ENCODE peak calls at places on chromosomes 13 and 19, in nine cellular contexts. One of them, this sample, is unnamed.

GRCh38 chr13:109416001-109416400 is 370.4 kb downstream of the IRS2 start:
- DNase-seq in epithelial cell of esophagus: no peak
- DNase-seq in HCT116: no peak
- DNase-seq in BE2C: no peak
- DNase-seq in cardiac muscle cell: no peak
- DNase-seq in ovary: no peak
- DNase-seq in endothelial cell: no peak
- DNase-seq in stomach: no peak
- DNase-seq in nephron progenitor cell: no peak
- DNase-seq in this sample: no peak

GRCh38 chr19:55581145-55581827 is 638 bp upstream of the ZNF579 start:
- DNase-seq in BE2C: no peak
- DNase-seq in endothelial cell: no peak
- DNase-seq in cardiac muscle cell: no peak
- DNase-seq in HCT116: no peak
- DNase-seq in epithelial cell of esophagus: peak
- DNase-seq in ovary: no peak
- DNase-seq in stomach: peak
- DNase-seq in nephron progenitor cell: peak
- DNase-seq in this sample: no peak

GRCh38 chr19:23515551-23515950 is 120.3 kb upstream of the ZNF91 start:
- DNase-seq in nephron progenitor cell: no peak
- DNase-seq in epithelial cell of esophagus: no peak
- DNase-seq in ovary: no peak
- DNase-seq in stomach: no peak
- DNase-seq in HCT116: no peak
- DNase-seq in endothelial cell: no peak
- DNase-seq in BE2C: no peak
- DNase-seq in cardiac muscle cell: no peak
- DNase-seq in this sample: peak

GRCh38 chr13:109494955-109495354 is 291.4 kb downstream of the IRS2 start:
- DNase-seq in HCT116: no peak
- DNase-seq in endothelial cell: no peak
- DNase-seq in ovary: no peak
- DNase-seq in epithelial cell of esophagus: peak
- DNase-seq in stomach: no peak
- DNase-seq in cardiac muscle cell: no peak
- DNase-seq in BE2C: no peak
- DNase-seq in nephron progenitor cell: no peak
- DNase-seq in this sample: peak

GRCh38 chr19:29873024-29873800 is 61.4 kb downstream of the CCNE1 start:
- DNase-seq in ovary: peak
- DNase-seq in nephron progenitor cell: peak
- DNase-seq in cardiac muscle cell: peak
- DNase-seq in epithelial cell of esophagus: peak
- DNase-seq in BE2C: peak
- DNase-seq in endothelial cell: peak
- DNase-seq in stomach: peak
- DNase-seq in HCT116: no peak
- DNase-seq in this sample: no peak

GRCh38 chr13:76758738-76759137 is 127.5 kb downstream of the KCTD12 start:
- DNase-seq in cardiac muscle cell: no peak
- DNase-seq in ovary: no peak
- DNase-seq in HCT116: no peak
- DNase-seq in BE2C: no peak
- DNase-seq in stomach: no peak
- DNase-seq in nephron progenitor cell: no peak
- DNase-seq in epithelial cell of esophagus: peak
- DNase-seq in endothelial cell: no peak
- DNase-seq in this sample: no peak

GRCh38 chr13:73532582-73532981 is 473.8 kb downstream of the KLF5 start:
- DNase-seq in BE2C: no peak
- DNase-seq in cardiac muscle cell: no peak
- DNase-seq in epithelial cell of esophagus: no peak
- DNase-seq in nephron progenitor cell: no peak
- DNase-seq in stomach: no peak
- DNase-seq in HCT116: no peak
- DNase-seq in ovary: no peak
- DNase-seq in endothelial cell: no peak
- DNase-seq in this sample: no peak

GRCh38 chr13:50127017-50127725 is 111.9 kb downstream of the KCNRG start:
- DNase-seq in ovary: peak
- DNase-seq in nephron progenitor cell: peak
- DNase-seq in endothelial cell: peak
- DNase-seq in cardiac muscle cell: peak
- DNase-seq in epithelial cell of esophagus: no peak
- DNase-seq in HCT116: no peak
- DNase-seq in stomach: peak
- DNase-seq in BE2C: no peak
- DNase-seq in this sample: peak

GRCh38 chr19:5826531-5827341 is 12.8 kb downstream of the FUT6 start:
- DNase-seq in cardiac muscle cell: peak
- DNase-seq in epithelial cell of esophagus: peak
- DNase-seq in BE2C: peak
- DNase-seq in HCT116: peak
- DNase-seq in nephron progenitor cell: peak
- DNase-seq in endothelial cell: no peak
- DNase-seq in ovary: no peak
- DNase-seq in stomach: peak
- DNase-seq in this sample: no peak

GRCh38 chr13:56988543-56988942 is 152.2 kb upstream of the PRR20A start:
- DNase-seq in BE2C: no peak
- DNase-seq in HCT116: no peak
- DNase-seq in stomach: no peak
- DNase-seq in endothelial cell: no peak
- DNase-seq in epithelial cell of esophagus: no peak
- DNase-seq in ovary: no peak
- DNase-seq in nephron progenitor cell: no peak
- DNase-seq in cardiac muscle cell: no peak
- DNase-seq in this sample: no peak
- TF ChIP-seq CTCF in BE2C: no peak
- TF ChIP-seq CTCF in HCT116: no peak
- TF ChIP-seq CTCF in stomach: no peak
- TF ChIP-seq CTCF in endothelial cell: no peak
- TF ChIP-seq CTCF in epithelial cell of esophagus: no peak
- TF ChIP-seq CTCF in ovary: no peak
- TF ChIP-seq CTCF in nephron progenitor cell: no peak
- TF ChIP-seq CTCF in cardiac muscle cell: no peak
- TF ChIP-seq CTCF in this sample: no peak

GRCh38 chr19:18833141-18833476 is 1.4 kb downstream of the UPF1 start:
- DNase-seq in epithelial cell of esophagus: peak
- DNase-seq in nephron progenitor cell: no peak
- DNase-seq in BE2C: no peak
- DNase-seq in stomach: no peak
- DNase-seq in endothelial cell: no peak
- DNase-seq in HCT116: no peak
- DNase-seq in cardiac muscle cell: no peak
- DNase-seq in ovary: no peak
- DNase-seq in this sample: no peak

GRCh38 chr19:18833849-18834643 is 2.3 kb downstream of the UPF1 start:
- DNase-seq in stomach: no peak
- DNase-seq in endothelial cell: no peak
- DNase-seq in BE2C: no peak
- DNase-seq in ovary: no peak
- DNase-seq in HCT116: no peak
- DNase-seq in nephron progenitor cell: no peak
- DNase-seq in epithelial cell of esophagus: peak
- DNase-seq in cardiac muscle cell: no peak
- DNase-seq in this sample: no peak

GRCh38 chr19:18830488-18830887 is 1.3 kb upstream of the UPF1 start:
- DNase-seq in cardiac muscle cell: no peak
- DNase-seq in BE2C: no peak
- DNase-seq in nephron progenitor cell: no peak
- DNase-seq in epithelial cell of esophagus: no peak
- DNase-seq in HCT116: no peak
- DNase-seq in ovary: no peak
- DNase-seq in stomach: no peak
- DNase-seq in endothelial cell: no peak
- DNase-seq in this sample: no peak

GRCh38 chr19:18831524-18832330 is at the start of gene UPF1:
- DNase-seq in ovary: peak
- DNase-seq in epithelial cell of esophagus: peak
- DNase-seq in cardiac muscle cell: peak
- DNase-seq in endothelial cell: peak
- DNase-seq in HCT116: peak
- DNase-seq in BE2C: peak
- DNase-seq in nephron progenitor cell: peak
- DNase-seq in stomach: peak
- DNase-seq in this sample: peak

GRCh38 chr19:18832331-18833140 is 777 bp downstream of the UPF1 start:
- DNase-seq in BE2C: no peak
- DNase-seq in epithelial cell of esophagus: peak
- DNase-seq in ovary: peak
- DNase-seq in stomach: no peak
- DNase-seq in endothelial cell: peak
- DNase-seq in nephron progenitor cell: peak
- DNase-seq in HCT116: no peak
- DNase-seq in cardiac muscle cell: peak
- DNase-seq in this sample: peak
- TF ChIP-seq CTCF in BE2C: peak
- TF ChIP-seq CTCF in epithelial cell of esophagus: peak
- TF ChIP-seq CTCF in ovary: no peak
- TF ChIP-seq CTCF in stomach: no peak
- TF ChIP-seq CTCF in endothelial cell: no peak
- TF ChIP-seq CTCF in nephron progenitor cell: no peak
- TF ChIP-seq CTCF in HCT116: peak
- TF ChIP-seq CTCF in cardiac muscle cell: peak
- TF ChIP-seq CTCF in this sample: peak

GRCh38 chr13:97456047-97456446 is 22.1 kb downstream of the RAP2A start:
- DNase-seq in BE2C: no peak
- DNase-seq in cardiac muscle cell: no peak
- DNase-seq in stomach: no peak
- DNase-seq in epithelial cell of esophagus: no peak
- DNase-seq in ovary: no peak
- DNase-seq in HCT116: no peak
- DNase-seq in nephron progenitor cell: no peak
- DNase-seq in endothelial cell: no peak
- DNase-seq in this sample: no peak

GRCh38 chr13:97460853-97461252 is 26.9 kb downstream of the RAP2A start:
- DNase-seq in ovary: no peak
- DNase-seq in HCT116: no peak
- DNase-seq in stomach: no peak
- DNase-seq in endothelial cell: no peak
- DNase-seq in epithelial cell of esophagus: no peak
- DNase-seq in BE2C: no peak
- DNase-seq in nephron progenitor cell: no peak
- DNase-seq in cardiac muscle cell: no peak
- DNase-seq in this sample: no peak

GRCh38 chr13:97454699-97455098 is 20.7 kb downstream of the RAP2A start:
- DNase-seq in endothelial cell: no peak
- DNase-seq in stomach: no peak
- DNase-seq in nephron progenitor cell: no peak
- DNase-seq in HCT116: no peak
- DNase-seq in epithelial cell of esophagus: no peak
- DNase-seq in BE2C: no peak
- DNase-seq in ovary: no peak
- DNase-seq in cardiac muscle cell: no peak
- DNase-seq in this sample: no peak

GRCh38 chr13:97460004-97460756 is 26.2 kb downstream of the RAP2A start:
- DNase-seq in BE2C: no peak
- DNase-seq in epithelial cell of esophagus: no peak
- DNase-seq in stomach: no peak
- DNase-seq in endothelial cell: no peak
- DNase-seq in HCT116: no peak
- DNase-seq in nephron progenitor cell: no peak
- DNase-seq in cardiac muscle cell: no peak
- DNase-seq in ovary: no peak
- DNase-seq in this sample: no peak

GRCh38 chr13:97459215-97459772 is 25.3 kb downstream of the RAP2A start:
- DNase-seq in cardiac muscle cell: no peak
- DNase-seq in ovary: no peak
- DNase-seq in stomach: no peak
- DNase-seq in HCT116: no peak
- DNase-seq in BE2C: no peak
- DNase-seq in nephron progenitor cell: no peak
- DNase-seq in epithelial cell of esophagus: no peak
- DNase-seq in endothelial cell: no peak
- DNase-seq in this sample: no peak
- TF ChIP-seq CTCF in cardiac muscle cell: no peak
- TF ChIP-seq CTCF in ovary: no peak
- TF ChIP-seq CTCF in stomach: no peak
- TF ChIP-seq CTCF in HCT116: no peak
- TF ChIP-seq CTCF in BE2C: no peak
- TF ChIP-seq CTCF in nephron progenitor cell: no peak
- TF ChIP-seq CTCF in epithelial cell of esophagus: no peak
- TF ChIP-seq CTCF in endothelial cell: no peak
- TF ChIP-seq CTCF in this sample: no peak

GRCh38 chr19:42325896-42326771 is 699 bp downstream of the MEGF8 start:
- DNase-seq in endothelial cell: peak
- DNase-seq in stomach: peak
- DNase-seq in ovary: no peak
- DNase-seq in epithelial cell of esophagus: no peak
- DNase-seq in cardiac muscle cell: peak
- DNase-seq in BE2C: no peak
- DNase-seq in nephron progenitor cell: peak
- DNase-seq in HCT116: no peak
- DNase-seq in this sample: no peak

GRCh38 chr19:42323852-42324654 is 1.4 kb upstream of the MEGF8 start:
- DNase-seq in cardiac muscle cell: no peak
- DNase-seq in ovary: no peak
- DNase-seq in stomach: no peak
- DNase-seq in endothelial cell: no peak
- DNase-seq in HCT116: no peak
- DNase-seq in nephron progenitor cell: peak
- DNase-seq in epithelial cell of esophagus: no peak
- DNase-seq in BE2C: no peak
- DNase-seq in this sample: no peak

GRCh38 chr19:42326969-42327368 is 1.5 kb downstream of the MEGF8 start:
- DNase-seq in endothelial cell: no peak
- DNase-seq in HCT116: no peak
- DNase-seq in nephron progenitor cell: no peak
- DNase-seq in ovary: no peak
- DNase-seq in BE2C: no peak
- DNase-seq in epithelial cell of esophagus: no peak
- DNase-seq in stomach: no peak
- DNase-seq in cardiac muscle cell: no peak
- DNase-seq in this sample: no peak

GRCh38 chr19:42324655-42325307 is 654 bp upstream of the MEGF8 start:
- DNase-seq in HCT116: no peak
- DNase-seq in cardiac muscle cell: no peak
- DNase-seq in epithelial cell of esophagus: no peak
- DNase-seq in endothelial cell: no peak
- DNase-seq in nephron progenitor cell: peak
- DNase-seq in stomach: no peak
- DNase-seq in BE2C: no peak
- DNase-seq in ovary: no peak
- DNase-seq in this sample: no peak

DNA sequence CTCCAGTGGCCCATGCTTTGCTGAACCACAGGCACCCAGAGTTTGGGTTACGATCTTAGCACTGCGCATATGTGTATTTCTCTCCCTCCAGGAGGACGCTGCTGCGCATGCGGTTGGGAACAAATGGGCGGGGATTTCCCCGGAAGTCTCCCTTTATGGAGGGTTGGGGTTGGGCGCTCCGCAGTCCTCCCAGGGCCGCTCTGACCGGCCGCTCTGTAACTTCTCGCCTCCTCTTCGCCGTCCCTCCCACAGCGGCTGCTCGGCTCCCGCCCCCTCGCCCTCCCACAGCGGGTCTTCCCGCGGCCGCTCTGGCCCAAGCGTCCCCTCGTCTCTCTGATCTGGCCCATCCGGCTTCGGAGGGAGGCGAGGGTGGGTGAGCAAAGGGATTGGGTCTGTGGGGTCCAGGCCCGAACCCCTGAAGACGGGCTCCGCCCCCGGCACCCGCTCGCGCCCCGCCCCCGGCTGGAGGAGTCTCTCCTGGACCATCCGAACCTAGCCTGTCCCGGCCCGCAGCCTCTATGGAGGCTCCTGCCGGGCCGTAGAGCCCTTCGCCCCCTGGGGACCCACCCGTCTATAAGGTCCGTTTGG is at the start of gene MEGF8:
- DNase-seq in ovary: peak
- DNase-seq in epithelial cell of esophagus: peak
- DNase-seq in endothelial cell: peak
- DNase-seq in HCT116: peak
- DNase-seq in nephron progenitor cell: peak
- DNase-seq in stomach: peak
- DNase-seq in cardiac muscle cell: peak
- DNase-seq in BE2C: peak
- DNase-seq in this sample: peak
- TF ChIP-seq CTCF in ovary: peak
- TF ChIP-seq CTCF in epithelial cell of esophagus: peak
- TF ChIP-seq CTCF in endothelial cell: peak
- TF ChIP-seq CTCF in HCT116: peak
- TF ChIP-seq CTCF in nephron progenitor cell: no peak
- TF ChIP-seq CTCF in stomach: peak
- TF ChIP-seq CTCF in cardiac muscle cell: peak
- TF ChIP-seq CTCF in BE2C: peak
- TF ChIP-seq CTCF in this sample: peak

This sample was measured in HFFc6.